ENCODE peak calls at places on chromosomes 3 and 15, in six cellular contexts. F, N, D, T, L and M are unnamed samples. For H3K36me3, the result is how much of the 10 kb centered on the place peaks cover.

GRCh38 chr3:72679540-72680198 is 168.6 kb downstream of the SHQ1 start:
- DNase-seq in L (no peak), T (no peak), F (no peak), N (no peak), D (peak), M (peak)

GRCh38 chr3:45499529-45499928 is 95.0 kb upstream of the LIMD1 start:
- DNase-seq in N (no peak), T (no peak), L (no peak), D (peak), F (no peak), M (no peak)

GRCh38 chr15:34665498-34666116 is 82.2 kb upstream of the GOLGA8B start:
- DNase-seq in N (no peak), L (no peak), T (no peak), F (no peak), D (no peak), M (no peak)

GRCh38 chr15:31471731-31472430 is 145.2 kb downstream of the KLF13 start:
- DNase-seq in N (no peak), D (peak), F (no peak), T (no peak), L (no peak), M (no peak)

GRCh38 chr15:57792729-57793449 is 86.4 kb downstream of the POLR2M start:
- DNase-seq in D (no peak), T (peak), N (no peak), L (no peak), F (no peak), M (no peak)

GRCh38 chr15:67548862-67549651 is 6.6 kb downstream of the MAP2K5 start:
- DNase-seq in F (no peak), L (peak), T (peak), N (no peak), D (no peak), M (no peak)

GRCh38 chr15:64067564-64068030 is 21.3 kb upstream of the DAPK2 start:
- DNase-seq in T (peak), D (no peak), F (peak), N (peak), L (peak), M (peak)

GRCh38 chr3:108311797-108312196 is 15.4 kb downstream of the HHLA2 start:
- DNase-seq in D (no peak), N (no peak), T (no peak), F (no peak), L (no peak), M (no peak)

GRCh38 chr3:81936817-81937216 is 175.4 kb upstream of the GBE1 start:
- DNase-seq in F (peak), D (no peak), L (no peak), T (no peak), N (no peak), M (no peak)

GRCh38 chr15:89569090-89569745 is 6.1 kb upstream of the TICRR start:
- DNase-seq in F (no peak), D (no peak), N (no peak), T (no peak), L (no peak), M (no peak)

GRCh38 chr3:127718244-127718915 is 45.6 kb downstream of the ABTB1 start:
- DNase-seq in T (no peak), D (no peak), L (no peak), F (no peak), N (no peak), M (no peak)

GRCh38 chr15:72809329-72809728 is 25.8 kb upstream of the ADPGK start:
- DNase-seq in T (no peak), F (no peak), N (no peak), D (no peak), L (no peak), M (no peak)

GRCh38 chr3:65714138-65714537 is 324.6 kb downstream of the MAGI1 start:
- DNase-seq in L (peak), T (no peak), F (peak), D (peak), N (no peak), M (no peak)

GRCh38 chr15:34359416-34359815 is 7.6 kb downstream of the LPCAT4 start:
- DNase-seq in N (no peak), D (no peak), T (peak), F (no peak), L (no peak), M (no peak)

GRCh38 chr3:23837691-23838090 is 31.9 kb downstream of the UBE2E1 start:
- DNase-seq in F (no peak), D (no peak), N (no peak), T (no peak), L (no peak), M (no peak)

GRCh38 chr3:187802928-187803259 is 57.6 kb upstream of the BCL6 start:
- DNase-seq in N (no peak), T (no peak), F (no peak), L (no peak), D (no peak), M (no peak)

GRCh38 chr3:72862314-72863090 is 14.3 kb upstream of the SHQ1 start:
- DNase-seq in F (no peak), L (no peak), D (no peak), N (no peak), T (no peak), M (no peak)

GRCh38 chr15:43552261-43552660 is 34.9 kb downstream of the MAP1A start:
- DNase-seq in T (no peak), L (no peak), D (no peak), F (no peak), N (no peak), M (no peak)

GRCh38 chr3:78390221-78390620 is 1350.3 kb downstream of the ROBO2 start:
- DNase-seq in T (no peak), L (no peak), N (no peak), F (no peak), D (no peak), M (no peak)

GRCh38 chr3:73321286-73321685 is 259.8 kb downstream of the EBLN2 start:
- DNase-seq in F (no peak), N (no peak), T (no peak), L (no peak), D (no peak), M (no peak)

GRCh38 chr3:194253270-194253669 is 97.9 kb downstream of the CPN2 start:
- DNase-seq in T (no peak), N (no peak), F (no peak), L (no peak), D (no peak), M (peak)

DNA sequence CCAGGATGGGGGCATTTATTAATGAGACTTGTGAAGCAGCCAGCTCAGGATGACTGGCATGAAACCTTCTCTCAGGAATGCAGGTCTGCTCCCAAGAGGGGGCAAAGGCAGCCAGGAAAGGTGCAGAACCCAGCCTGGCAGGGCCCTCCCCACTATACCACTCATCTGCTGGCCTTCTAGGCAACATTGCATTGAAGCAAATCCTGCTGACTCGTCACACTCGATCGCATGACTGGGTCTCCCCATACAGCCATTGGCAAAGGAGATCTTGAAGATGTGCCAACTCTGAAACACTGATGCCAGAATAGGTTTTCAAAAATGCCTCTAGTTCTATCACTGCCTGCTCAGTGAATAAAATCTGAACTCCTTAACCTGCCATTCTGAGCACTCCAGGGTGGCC is 65.7 kb upstream of the CMTM7 start:
- DNase-seq in D (peak), F (no peak), L (no peak), T (no peak), N (no peak), M (no peak)
- H3K36me3 ChIP-seq in D (under half), F (under half), L (under half), T (under half), N (under half), M (under half)

GRCh38 chr3:148741219-148741618 is 43.5 kb downstream of the AGTR1 start:
- DNase-seq in F (peak), L (no peak), D (no peak), T (no peak), N (no peak), M (no peak)

GRCh38 chr3:148739720-148740119 is 42.0 kb downstream of the AGTR1 start:
- DNase-seq in L (no peak), D (no peak), F (peak), N (peak), T (no peak), M (no peak)

GRCh38 chr3:148736086-148736485 is 38.4 kb downstream of the AGTR1 start:
- DNase-seq in T (no peak), L (no peak), F (peak), N (no peak), D (no peak), M (no peak)

GRCh38 chr3:148735597-148735996 is 37.9 kb downstream of the AGTR1 start:
- DNase-seq in D (peak), T (no peak), L (no peak), N (no peak), F (peak), M (no peak)

GRCh38 chr3:148737104-148737525 is 39.4 kb downstream of the AGTR1 start:
- DNase-seq in L (no peak), D (no peak), T (no peak), N (peak), F (peak), M (no peak)
- H3K4me3 ChIP-seq in L (no peak), D (no peak), T (no peak), N (no peak), F (no peak), M (no peak)

DNA sequence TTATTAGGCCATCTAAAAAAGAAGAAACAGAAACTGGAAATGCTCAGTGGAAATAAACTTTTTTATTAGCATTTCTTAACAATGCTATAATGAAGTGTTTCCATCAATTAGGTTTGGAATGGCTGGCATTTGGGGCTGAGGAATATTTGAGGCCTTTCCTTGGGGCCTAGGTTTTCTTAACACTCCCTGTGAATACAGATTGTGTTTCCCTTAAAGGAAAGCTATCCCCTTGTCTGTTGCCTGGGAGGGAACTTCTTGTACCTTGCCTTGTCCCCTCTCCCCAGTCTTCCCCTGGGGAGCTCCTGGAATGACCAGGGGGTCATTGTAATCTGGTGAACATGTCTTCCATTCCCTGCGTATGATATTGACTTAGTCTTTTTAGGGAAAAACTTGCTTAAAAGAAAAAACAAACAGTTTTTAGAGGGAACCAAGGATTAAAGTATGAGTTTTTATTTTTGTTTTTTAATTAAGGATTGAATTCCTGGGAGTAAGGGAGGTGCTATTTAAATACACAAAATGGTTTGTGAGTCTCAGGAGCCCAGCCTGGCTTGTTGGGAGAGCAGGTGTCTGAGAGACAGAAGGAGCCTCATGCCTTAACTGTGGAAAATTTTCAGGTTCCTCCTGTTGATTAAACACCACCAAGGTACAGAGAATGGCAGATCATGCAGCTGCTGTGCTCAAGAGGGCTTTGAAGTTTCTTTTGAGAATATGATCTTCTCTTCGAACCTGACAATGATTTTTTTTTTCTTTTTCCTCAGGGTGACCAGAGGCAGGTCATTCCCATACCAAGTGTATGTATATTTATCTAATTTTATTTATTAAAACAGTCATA is 34.0 kb upstream of the VILL start:
- DNase-seq in N (no peak), T (no peak), F (no peak), D (no peak), L (no peak), M (no peak)
- H3K27ac ChIP-seq in N (peak), T (peak), F (no peak), D (no peak), L (peak), M (peak)

GRCh38 chr3:143037867-143038266 is 36.5 kb downstream of the U2SURP start:
- DNase-seq in F (no peak), L (no peak), T (no peak), D (no peak), N (no peak), M (no peak)
- H3K36me3 ChIP-seq in F (under half), L (half or more), T (under half), D (under half), N (under half), M (under half)

DNA sequence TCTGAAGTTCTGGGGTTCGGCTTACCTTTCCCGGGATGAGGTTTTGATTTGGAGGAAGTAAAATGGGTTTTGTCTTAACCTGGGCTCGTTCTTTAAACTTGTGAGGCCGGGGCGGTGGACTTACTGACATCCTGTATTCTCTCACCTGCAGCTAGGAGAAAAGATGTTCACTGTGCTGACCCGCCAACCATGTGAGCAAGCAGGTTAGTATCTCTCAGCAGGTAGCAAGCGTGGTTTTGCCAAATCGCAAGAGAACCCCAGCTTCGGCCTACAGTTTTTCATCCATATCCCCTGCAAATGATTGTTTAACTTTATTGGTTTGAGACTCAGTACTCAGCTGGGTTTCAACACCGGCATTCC is 891 bp downstream of the ENTPD3 start:
- DNase-seq in L (no peak), D (no peak), F (no peak), N (no peak), T (no peak), M (no peak)
- H3K4me3 ChIP-seq in L (no peak), D (no peak), F (no peak), N (no peak), T (no peak), M (no peak)